ENCODE peak calls at places on chromosomes 12 and 14, in seven cellular contexts. B, X, Z, W, I, F and Q are unnamed samples.
A peak's percentile ranks its signal among the peaks of the same experiment; 100 is the strongest.

GRCh38 chr12:6336079-6336858 is 5.6 kb downstream of the TNFRSF1A start:
- DNase-seq in B (peak; percentile 86), X (no peak), Z (no peak), W (peak; percentile 100), I (peak; percentile 30), F (peak; percentile 52), Q (no peak)

GRCh38 chr12:58575281-58575680 is 345.0 kb downstream of the LRIG3 start:
- DNase-seq in B (no peak), X (no peak), Z (no peak), W (no peak), I (no peak), F (no peak), Q (no peak)

GRCh38 chr12:48197549-48197966 is 5.5 kb downstream of the OR10AD1 start:
- DNase-seq in B (no peak), X (no peak), Z (peak; percentile 55), W (no peak), I (no peak), F (no peak), Q (peak; percentile 72)

GRCh38 chr12:44875954-44876553 is at the start of gene NELL2:
- DNase-seq in B (peak; percentile 74), X (peak; percentile 38), Z (peak; percentile 70), W (no peak), I (peak; percentile 57), F (peak; percentile 74), Q (peak; percentile 81)

GRCh38 chr12:130831246-130831645 is 7.8 kb downstream of the STX2 start:
- DNase-seq in B (no peak), X (no peak), Z (no peak), W (no peak), I (no peak), F (no peak), Q (no peak)

GRCh38 chr14:69943084-69943797 is 64.0 kb downstream of the SMOC1 start:
- DNase-seq in B (peak; percentile 29), X (no peak), Z (no peak), W (no peak), I (no peak), F (no peak), Q (no peak)

GRCh38 chr14:102215522-102216250 is 76.0 kb downstream of the WDR20 start:
- DNase-seq in B (no peak), X (no peak), Z (no peak), W (no peak), I (no peak), F (no peak), Q (no peak)

GRCh38 chr12:56661979-56662638 is 16.3 kb upstream of the ATP5F1B start:
- DNase-seq in B (no peak), X (no peak), Z (no peak), W (no peak), I (no peak), F (no peak), Q (no peak)

GRCh38 chr12:89160716-89161123 is 191.6 kb downstream of the DUSP6 start:
- DNase-seq in B (no peak), X (no peak), Z (no peak), W (peak; percentile 53), I (peak; percentile 18), F (no peak), Q (peak; percentile 79)

GRCh38 chr14:100285021-100285912 is 21.0 kb downstream of the SLC25A29 start:
- DNase-seq in B (peak; percentile 86), X (peak; percentile 68), Z (peak; percentile 94), W (no peak), I (peak; percentile 68), F (peak; percentile 88), Q (peak; percentile 95)

GRCh38 chr12:28121433-28121832 is 68.8 kb upstream of the CCDC91 start:
- DNase-seq in B (no peak), X (no peak), Z (no peak), W (no peak), I (no peak), F (no peak), Q (no peak)

GRCh38 chr12:131087302-131087818 is 133.7 kb downstream of the ADGRD1 start:
- DNase-seq in B (no peak), X (no peak), Z (no peak), W (no peak), I (no peak), F (no peak), Q (no peak)

GRCh38 chr12:1747609-1748008 is 56.7 kb downstream of the ADIPOR2 start:
- DNase-seq in B (no peak), X (no peak), Z (no peak), W (no peak), I (no peak), F (no peak), Q (no peak)